ENCODE peak calls at places on chromosomes 13 and 19, in six cellular contexts. Q is GM04504, U is NCI-H2081, D is NCI-H1436, F is HEK293T, M is BJ. O is an unnamed sample.

GRCh38 chr19:50171752-50172151 is 8.7 kb upstream of the IZUMO2 start:
- DNase-seq in Q (no peak), U (no peak), D (no peak), F (no peak), M (no peak), O (peak; percentile 35)

GRCh38 chr19:46404884-46405658 is 8.3 kb downstream of the CCDC8 start:
- DNase-seq in Q (no peak), U (no peak), D (no peak), F (no peak), M (no peak), O (no peak)

GRCh38 chr13:110944121-110944967 is 29.5 kb upstream of the ANKRD10 start:
- DNase-seq in Q (peak; percentile 36), U (peak; percentile 31), D (no peak), F (peak; percentile 24), M (no peak), O (peak; percentile 61)

GRCh38 chr19:1072371-1073015 is 5.5 kb downstream of the ARHGAP45 start:
- DNase-seq in Q (no peak), U (no peak), D (no peak), F (no peak), M (no peak), O (no peak)

GRCh38 chr19:20423381-20424207 is 142.0 kb downstream of the ZNF737 start:
- DNase-seq in Q (peak; percentile 55), U (no peak), D (no peak), F (no peak), M (no peak), O (no peak)

GRCh38 chr13:110068176-110068473 is 238.8 kb downstream of the COL4A1 start:
- DNase-seq in Q (no peak), U (no peak), D (no peak), F (no peak), M (no peak), O (no peak)

GRCh38 chr19:28289294-28290063 is 923.5 kb downstream of the UQCRFS1 start:
- DNase-seq in Q (peak; percentile 39), U (peak; percentile 1), D (peak; percentile 87), F (no peak), M (no peak), O (no peak)

GRCh38 chr19:49327878-49328544 is 3.0 kb upstream of the SLC6A16 start:
- DNase-seq in Q (no peak), U (no peak), D (no peak), F (no peak), M (no peak), O (peak; percentile 30)

GRCh38 chr13:22877421-22877820 is 303.4 kb upstream of the SGCG start:
- DNase-seq in Q (no peak), U (no peak), D (no peak), F (no peak), M (no peak), O (no peak)

GRCh38 chr13:114142640-114143490 is 10.4 kb upstream of the RASA3 start:
- DNase-seq in Q (no peak), U (peak; percentile 88), D (no peak), F (no peak), M (no peak), O (no peak)

GRCh38 chr13:70171151-70171550 is 62.9 kb upstream of the KLHL1 start:
- DNase-seq in Q (no peak), U (no peak), D (peak; percentile 10), F (no peak), M (no peak), O (no peak)

GRCh38 chr13:113029487-113030258 is 60.7 kb downstream of the MCF2L start:
- DNase-seq in Q (no peak), U (peak; percentile 62), D (peak; percentile 15), F (peak; percentile 56), M (no peak), O (no peak)

GRCh38 chr13:57629821-57630235 is 1.7 kb upstream of the PCDH17 start:
- DNase-seq in Q (peak; percentile 22), U (peak; percentile 84), D (peak; percentile 92), F (peak; percentile 89), M (no peak), O (peak; percentile 78)

GRCh38 chr19:44890366-44891015 is 563 bp upstream of the TOMM40 start:
- DNase-seq in Q (peak; percentile 98), U (peak; percentile 100), D (peak; percentile 100), F (peak; percentile 96), M (peak; percentile 99), O (peak; percentile 100)

GRCh38 chr13:46529509-46529908 is 23.5 kb upstream of the LRCH1 start:
- DNase-seq in Q (no peak), U (no peak), D (no peak), F (no peak), M (no peak), O (no peak)

GRCh38 chr13:36858285-36858684 is 39.3 kb downstream of the RFXAP start:
- DNase-seq in Q (peak; percentile 26), U (peak; percentile 66), D (peak; percentile 52), F (peak; percentile 59), M (peak; percentile 6), O (peak; percentile 62)

GRCh38 chr13:59409211-59409610 is 754.5 kb downstream of the DIAPH3 start:
- DNase-seq in Q (no peak), U (peak; percentile 51), D (no peak), F (no peak), M (no peak), O (no peak)

GRCh38 chr13:45364876-45365557 is 24.0 kb upstream of the TPT1 start:
- DNase-seq in Q (no peak), U (no peak), D (no peak), F (no peak), M (no peak), O (no peak)

GRCh38 chr19:8238251-8238650 is 29.1 kb downstream of the CERS4 start:
- DNase-seq in Q (no peak), U (no peak), D (no peak), F (no peak), M (no peak), O (no peak)

GRCh38 chr13:27424246-27425150 is at the start of gene GTF3A:
- DNase-seq in Q (peak; percentile 67), U (peak; percentile 81), D (peak; percentile 66), F (peak; percentile 96), M (peak; percentile 21), O (peak; percentile 78)

GRCh38 chr19:10334340-10335148 is 1.2 kb upstream of the RAVER1 start:
- DNase-seq in Q (peak; percentile 89), U (peak; percentile 57), D (peak; percentile 75), F (peak; percentile 88), M (peak; percentile 81), O (no peak)